ENCODE peak calls at places on chromosomes 6 and 20, in eight cellular contexts. H, C, Z, Q, F, N, S and R are unnamed samples.
A peak's percentile ranks its signal among the peaks of the same experiment; 100 is the strongest.

GRCh38 chr6:36028887-36029324 is 1.3 kb downstream of the MAPK14 start:
- DNase-seq in H (peak; percentile 52), C (peak; percentile 75), Z (no peak), Q (peak; percentile 53), F (no peak), N (peak; percentile 82), S (peak; percentile 52), R (no peak)

GRCh38 chr20:38779247-38780097 is 26.0 kb upstream of the PPP1R16B start:
- DNase-seq in H (no peak), C (no peak), Z (no peak), Q (no peak), F (peak; percentile 70), N (no peak), S (no peak), R (no peak)

GRCh38 chr6:92024071-92024470 is 1395.3 kb downstream of the EPHA7 start:
- DNase-seq in H (no peak), C (no peak), Z (no peak), Q (no peak), F (no peak), N (no peak), S (no peak), R (no peak)

GRCh38 chr20:44619294-44619693 is 32.2 kb downstream of the ADA start:
- DNase-seq in H (no peak), C (no peak), Z (no peak), Q (no peak), F (no peak), N (no peak), S (no peak), R (no peak)

GRCh38 chr20:62088258-62089127 is 22.8 kb upstream of the TAF4 start:
- DNase-seq in H (peak; percentile 80), C (no peak), Z (no peak), Q (no peak), F (no peak), N (no peak), S (peak; percentile 61), R (no peak)

GRCh38 chr6:11929451-11929850 is 82.7 kb upstream of the HIVEP1 start:
- DNase-seq in H (no peak), C (no peak), Z (no peak), Q (no peak), F (no peak), N (no peak), S (no peak), R (no peak)

GRCh38 chr20:62025832-62026563 is 39.7 kb downstream of the TAF4 start:
- DNase-seq in H (peak; percentile 30), C (no peak), Z (no peak), Q (peak; percentile 58), F (no peak), N (no peak), S (peak; percentile 74), R (no peak)

GRCh38 chr6:56091159-56091869 is 156.1 kb downstream of the COL21A1 start:
- DNase-seq in H (peak; percentile 91), C (no peak), Z (no peak), Q (no peak), F (no peak), N (no peak), S (no peak), R (no peak)

GRCh38 chr20:25280051-25280573 is 32.2 kb downstream of the PYGB start:
- DNase-seq in H (no peak), C (peak; percentile 79), Z (no peak), Q (peak; percentile 60), F (no peak), N (peak; percentile 82), S (no peak), R (no peak)

GRCh38 chr20:53735536-53736050 is 142.0 kb upstream of the ZNF217 start:
- DNase-seq in H (no peak), C (no peak), Z (no peak), Q (no peak), F (no peak), N (no peak), S (no peak), R (no peak)

GRCh38 chr20:50146732-50147662 is 6.5 kb downstream of the PEDS1 start:
- DNase-seq in H (no peak), C (peak; percentile 66), Z (no peak), Q (no peak), F (no peak), N (no peak), S (peak; percentile 62), R (peak; percentile 82)

GRCh38 chr6:79874531-79875132 is 72.7 kb downstream of the ELOVL4 start:
- DNase-seq in H (no peak), C (no peak), Z (no peak), Q (no peak), F (no peak), N (no peak), S (no peak), R (no peak)

GRCh38 chr6:156583083-156583482 is 194.1 kb upstream of the ARID1B start:
- DNase-seq in H (no peak), C (no peak), Z (no peak), Q (no peak), F (no peak), N (no peak), S (no peak), R (no peak)

GRCh38 chr6:156577749-156578148 is 199.4 kb upstream of the ARID1B start:
- DNase-seq in H (no peak), C (no peak), Z (no peak), Q (no peak), F (no peak), N (no peak), S (no peak), R (no peak)

GRCh38 chr6:156585859-156586258 is 191.3 kb upstream of the ARID1B start:
- DNase-seq in H (no peak), C (no peak), Z (peak; percentile 66), Q (no peak), F (no peak), N (no peak), S (no peak), R (no peak)

GRCh38 chr6:156579564-156579963 is 197.6 kb upstream of the ARID1B start:
- DNase-seq in H (no peak), C (no peak), Z (no peak), Q (no peak), F (no peak), N (no peak), S (no peak), R (no peak)

GRCh38 chr6:156582509-156582992 is 194.6 kb upstream of the ARID1B start:
- DNase-seq in H (no peak), C (no peak), Z (no peak), Q (no peak), F (no peak), N (no peak), S (no peak), R (no peak)
- TF ChIP-seq POLR2AphosphoS5 in H (no peak), C (no peak), Z (no peak), Q (no peak), F (no peak), N (no peak), S (no peak), R (no peak)

DNA sequence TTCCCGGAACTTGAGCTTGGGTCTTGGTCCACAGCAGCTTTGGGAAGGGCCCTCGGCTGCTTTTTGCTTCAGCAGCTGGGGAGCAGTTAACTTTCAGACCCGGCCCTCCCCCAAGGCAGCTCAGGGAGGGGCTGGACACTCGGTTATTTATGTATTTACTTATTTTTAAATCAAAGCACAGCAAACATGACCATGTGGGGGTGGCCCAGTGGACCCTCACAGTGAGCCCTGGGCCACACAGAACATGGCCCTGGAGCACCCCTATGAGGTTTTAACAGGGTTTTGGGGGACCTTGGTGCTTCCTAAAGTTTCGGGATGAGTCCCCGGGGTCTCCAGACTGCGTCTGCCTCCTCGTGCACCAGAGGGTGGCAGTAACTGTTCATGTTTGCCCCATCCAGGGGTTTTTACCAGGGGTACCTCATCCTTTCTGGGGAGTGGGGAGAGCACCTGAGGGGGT is 26.6 kb upstream of the NPBWR2 start:
- DNase-seq in H (no peak), C (no peak), Z (no peak), Q (peak; percentile 66), F (no peak), N (peak; percentile 48), S (no peak), R (peak; percentile 10)
- TF ChIP-seq EP300 in H (no peak), C (no peak), Z (no peak), Q (no peak), F (no peak), N (no peak), S (no peak), R (no peak)

DNA sequence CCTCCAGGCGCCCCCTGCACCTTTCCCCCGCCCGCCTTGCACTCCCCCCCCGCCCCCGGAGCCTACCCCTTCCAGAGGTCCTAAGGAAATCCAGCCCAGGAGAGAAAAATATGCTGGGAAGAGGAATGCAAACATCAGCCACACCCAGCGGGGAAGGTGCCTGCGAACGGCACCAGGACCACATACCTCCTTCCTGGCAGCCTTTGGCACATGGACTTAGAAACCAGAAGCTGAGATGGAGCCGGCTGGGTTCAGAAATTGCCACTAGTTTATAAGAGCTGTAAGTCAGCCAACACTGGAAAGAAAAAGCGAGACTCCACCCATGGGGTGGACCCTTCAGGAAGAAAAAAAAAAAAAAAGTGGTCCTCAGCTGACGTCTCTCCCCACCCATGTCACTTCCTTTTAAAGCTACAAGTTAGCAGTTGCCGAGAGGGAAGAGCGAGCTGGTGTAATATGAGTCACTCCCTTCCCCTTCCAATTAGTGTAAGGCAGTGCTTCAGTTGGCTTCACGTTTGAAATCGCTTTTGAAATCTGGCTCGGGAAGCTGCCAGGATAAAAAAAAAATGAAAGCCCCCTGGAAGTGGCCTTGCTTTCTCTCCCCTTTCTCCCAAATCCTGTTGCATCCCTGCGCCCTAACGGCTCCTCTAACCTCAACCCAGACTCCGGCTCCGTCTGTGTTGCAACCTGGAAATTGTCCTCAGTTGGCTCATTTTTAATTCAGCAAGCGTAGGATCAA is at the start of gene AGPAT4:
- DNase-seq in H (peak; percentile 32), C (peak; percentile 41), Z (peak; percentile 92), Q (peak; percentile 85), F (peak; percentile 76), N (peak; percentile 90), S (peak; percentile 96), R (no peak)
- TF ChIP-seq POLR2AphosphoS5 in H (no peak), C (peak; percentile 64), Z (peak; percentile 72), Q (no peak), F (peak; percentile 79), N (peak; percentile 66), S (peak; percentile 77), R (peak; percentile 63)

GRCh38 chr6:158522616-158523015 is 37.3 kb upstream of the TMEM181 start:
- DNase-seq in H (no peak), C (no peak), Z (no peak), Q (no peak), F (no peak), N (no peak), S (no peak), R (no peak)

GRCh38 chr6:158519761-158520160 is 40.1 kb upstream of the TMEM181 start:
- DNase-seq in H (no peak), C (no peak), Z (no peak), Q (no peak), F (no peak), N (no peak), S (no peak), R (no peak)

GRCh38 chr6:158528826-158529225 is 31.1 kb upstream of the TMEM181 start:
- DNase-seq in H (no peak), C (no peak), Z (no peak), Q (no peak), F (no peak), N (no peak), S (no peak), R (no peak)

GRCh38 chr6:158521759-158522158 is 38.1 kb upstream of the TMEM181 start:
- DNase-seq in H (no peak), C (no peak), Z (no peak), Q (no peak), F (no peak), N (no peak), S (no peak), R (no peak)

DNA sequence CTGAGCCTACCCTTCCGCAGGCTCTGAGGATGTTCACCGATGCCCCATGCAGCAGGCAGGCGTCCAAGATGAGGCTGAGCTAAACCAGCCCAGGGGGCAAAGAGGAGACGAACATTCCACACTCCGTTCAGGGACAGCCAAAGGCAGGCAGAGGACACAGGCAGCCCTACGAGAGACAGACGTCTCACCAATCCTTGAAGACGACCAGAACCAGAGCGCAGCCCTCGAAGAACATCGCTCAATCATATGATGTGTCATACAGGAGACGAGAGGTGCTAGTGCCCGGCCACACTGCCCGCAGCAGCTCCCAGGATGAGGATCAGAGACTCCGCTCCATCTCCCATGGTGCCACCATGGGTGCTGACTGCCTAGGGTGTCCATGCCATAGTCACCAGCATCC is 35.6 kb upstream of the TMEM181 start:
- DNase-seq in H (no peak), C (no peak), Z (no peak), Q (no peak), F (no peak), N (no peak), S (no peak), R (no peak)
- TF ChIP-seq EP300 in H (no peak), C (no peak), Z (no peak), Q (no peak), F (no peak), N (no peak), S (no peak), R (no peak)